ENCODE peak calls at places on chromosomes 16 and 17, in five cellular contexts. M is H1, W is HepG2, O is HEK293T, P is GM12878. G is an unnamed sample.
A peak's percentile ranks its signal among the peaks of the same experiment; 100 is the strongest.

GRCh38 chr16:12078405-12079245 is 102.1 kb downstream of the SNX29 start:
- DNase-seq in M (no peak), W (no peak), O (no peak), P (no peak), G (no peak)

GRCh38 chr16:31301708-31302400 is 42.1 kb downstream of the ITGAM start:
- DNase-seq in M (no peak), W (no peak), O (no peak), P (no peak), G (no peak)

GRCh38 chr17:10226930-10227695 is 28.7 kb upstream of the GAS7 start:
- DNase-seq in M (peak; percentile 92), W (peak; percentile 16), O (peak; percentile 75), P (no peak), G (peak; percentile 27)

GRCh38 chr16:55467898-55468297 is 11.1 kb upstream of the MMP2 start:
- DNase-seq in M (no peak), W (no peak), O (no peak), P (no peak), G (no peak)

GRCh38 chr17:1177099-1177996 is 2.4 kb downstream of the ABR start:
- DNase-seq in M (no peak), W (no peak), O (no peak), P (no peak), G (no peak)

GRCh38 chr17:7887038-7887481 is 1.5 kb upstream of the CHD3 start:
- DNase-seq in M (no peak), W (no peak), O (no peak), P (no peak), G (no peak)

GRCh38 chr16:4461250-4462085 is 13.0 kb downstream of the NMRAL1 start:
- DNase-seq in M (peak; percentile 66), W (peak; percentile 97), O (no peak), P (no peak), G (no peak)

GRCh38 chr16:77945126-77945525 is 77.2 kb upstream of the CLEC3A start:
- DNase-seq in M (no peak), W (no peak), O (no peak), P (no peak), G (no peak)

GRCh38 chr17:40075216-40076100 is 12.7 kb downstream of the THRA start:
- DNase-seq in M (peak; percentile 92), W (peak; percentile 71), O (peak; percentile 57), P (no peak), G (peak; percentile 69)

GRCh38 chr17:63029520-63029919 is 63.5 kb downstream of the TANC2 start:
- DNase-seq in M (no peak), W (no peak), O (no peak), P (no peak), G (no peak)

GRCh38 chr17:77218902-77219301 is 78.1 kb downstream of the SEC14L1 start:
- DNase-seq in M (no peak), W (no peak), O (no peak), P (no peak), G (no peak)

GRCh38 chr17:8630227-8630801 is at the start of gene MYH10:
- DNase-seq in M (no peak), W (no peak), O (no peak), P (no peak), G (no peak)

GRCh38 chr17:58310511-58311428 is 17.8 kb downstream of the TSPOAP1 start:
- DNase-seq in M (peak; percentile 44), W (no peak), O (no peak), P (no peak), G (no peak)

GRCh38 chr17:21243516-21244303 is 9.5 kb downstream of the NATD1 start:
- DNase-seq in M (no peak), W (no peak), O (no peak), P (no peak), G (no peak)

GRCh38 chr16:64416232-64417010 is 705.4 kb downstream of the CDH11 start:
- DNase-seq in M (no peak), W (no peak), O (no peak), P (no peak), G (no peak)

GRCh38 chr17:8072727-8073461 is 14.6 kb downstream of the ALOX12B start:
- DNase-seq in M (peak; percentile 68), W (no peak), O (no peak), P (no peak), G (no peak)

GRCh38 chr17:38428150-38428642 is at the start of gene ARHGAP23:
- DNase-seq in M (peak; percentile 67), W (no peak), O (no peak), P (no peak), G (no peak)

GRCh38 chr17:42704495-42705494 is 22.5 kb downstream of the CNTNAP1 start:
- DNase-seq in M (no peak), W (no peak), O (no peak), P (peak; percentile 94), G (no peak)

GRCh38 chr16:84369105-84369504 is 767 bp downstream of the ATP2C2 start:
- DNase-seq in M (no peak), W (no peak), O (no peak), P (no peak), G (no peak)

GRCh38 chr16:67299269-67299668 is 19.9 kb downstream of the PLEKHG4 start:
- DNase-seq in M (no peak), W (no peak), O (no peak), P (no peak), G (no peak)

GRCh38 chr16:4323071-4323844 is 7.4 kb downstream of the GLIS2 start:
- DNase-seq in M (no peak), W (no peak), O (no peak), P (no peak), G (no peak)

GRCh38 chr17:65455972-65456343 is 105.5 kb downstream of the AXIN2 start:
- DNase-seq in M (peak; percentile 48), W (peak; percentile 45), O (no peak), P (no peak), G (no peak)

GRCh38 chr16:77898671-77899211 is 110.4 kb downstream of the VAT1L start:
- DNase-seq in M (no peak), W (no peak), O (no peak), P (no peak), G (no peak)

GRCh38 chr17:50101346-50102163 is 6.4 kb downstream of the PDK2 start:
- DNase-seq in M (no peak), W (no peak), O (no peak), P (no peak), G (no peak)

GRCh38 chr16:89067677-89068076 is 26.0 kb upstream of the ACSF3 start:
- DNase-seq in M (no peak), W (no peak), O (no peak), P (no peak), G (no peak)
- TF ChIP-seq SUZ12 in M (no peak), W (no peak), O (no peak), P (no peak), G (no peak)

GRCh38 chr17:17824119-17824779 is 12.5 kb downstream of the SREBF1 start:
- DNase-seq in M (peak; percentile 68), W (no peak), O (no peak), P (no peak), G (no peak)

GRCh38 chr17:17820046-17820445 is 16.7 kb downstream of the SREBF1 start:
- DNase-seq in M (no peak), W (no peak), O (no peak), P (no peak), G (no peak)

GRCh38 chr17:17823433-17824118 is 13.2 kb downstream of the SREBF1 start:
- DNase-seq in M (peak; percentile 93), W (peak; percentile 81), O (peak; percentile 96), P (no peak), G (no peak)

GRCh38 chr17:17820457-17821158 is 16.2 kb downstream of the SREBF1 start:
- DNase-seq in M (no peak), W (no peak), O (no peak), P (no peak), G (no peak)

DNA sequence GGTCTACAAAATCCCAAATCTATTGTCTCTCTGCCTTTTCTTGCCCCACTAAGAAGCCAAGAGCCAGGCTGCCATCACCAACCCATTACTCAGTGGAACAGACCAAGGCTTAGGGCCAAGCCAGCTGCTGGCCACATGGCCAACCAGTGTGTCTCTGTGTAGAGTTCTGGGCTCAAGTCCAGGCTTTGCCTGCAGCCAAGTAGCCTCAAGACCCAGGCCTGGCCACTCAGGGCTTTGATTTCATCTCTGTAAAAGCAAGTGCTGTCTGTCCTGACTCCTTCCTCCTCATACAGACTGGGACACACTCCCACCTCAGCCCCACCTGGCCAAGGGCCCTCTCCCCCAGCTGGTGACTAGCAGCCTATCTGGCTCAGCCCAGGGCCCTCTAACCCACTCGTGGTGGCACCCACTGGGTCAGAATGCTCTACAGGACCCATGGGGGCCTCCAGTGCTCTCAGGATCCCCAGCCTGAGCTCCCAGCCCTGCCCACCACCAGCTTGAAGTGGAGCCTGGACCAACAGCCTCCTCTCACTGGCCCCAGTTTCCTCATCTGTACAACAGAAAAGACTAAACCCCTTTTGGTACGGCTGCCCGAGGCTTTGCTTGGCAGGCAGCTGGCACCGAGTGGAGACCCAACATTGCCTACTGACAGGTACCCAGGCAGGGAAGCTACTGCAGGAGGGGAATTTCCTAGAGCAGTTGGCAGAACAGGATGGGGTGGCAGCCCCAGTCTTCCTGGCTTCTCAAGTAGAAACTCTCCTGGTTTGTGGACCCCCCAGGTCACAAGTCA is 14.4 kb downstream of the SREBF1 start:
- DNase-seq in M (no peak), W (no peak), O (no peak), P (no peak), G (no peak)
- TF ChIP-seq SUZ12 in M (no peak), W (no peak), O (no peak), P (no peak), G (no peak)

DNA sequence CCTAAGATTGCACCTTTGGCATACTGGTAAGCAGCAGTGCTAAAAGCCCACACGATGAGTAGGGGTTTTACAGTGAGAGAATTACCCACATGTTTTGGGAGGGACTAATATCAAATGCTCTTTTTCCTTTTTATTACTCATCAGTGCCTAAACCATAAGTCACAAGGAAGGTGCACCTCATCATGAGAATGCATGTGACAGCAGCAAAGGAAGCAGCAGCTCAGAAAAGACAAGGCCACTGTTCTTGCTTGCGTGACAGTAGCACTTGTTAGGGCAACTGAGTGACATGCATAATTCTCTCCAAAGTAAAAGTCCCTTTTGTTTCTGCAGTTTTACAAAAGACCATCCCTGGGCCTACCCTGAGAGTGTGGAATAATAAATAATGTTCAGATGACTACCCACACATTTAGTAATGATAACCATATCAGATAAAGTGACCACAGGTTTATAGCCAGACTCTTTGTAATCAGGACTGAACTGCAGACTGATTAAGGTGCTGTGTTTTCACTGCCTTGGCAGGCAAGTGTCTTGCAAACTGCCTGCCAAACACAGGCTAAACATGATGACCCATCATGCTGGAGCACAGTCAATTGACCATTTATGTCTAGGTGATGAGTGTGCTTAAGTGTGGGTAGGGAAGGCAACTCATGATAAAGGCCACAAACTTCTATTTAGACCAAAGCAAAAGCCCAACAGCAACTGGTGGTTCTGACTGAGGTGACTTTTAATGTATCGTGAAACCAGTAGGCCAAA is 1751.4 kb downstream of the TP53TG3F start:
- DNase-seq in M (no peak), W (no peak), O (no peak), P (no peak), G (no peak)
- TF ChIP-seq SUZ12 in M (no peak), W (no peak), O (no peak), P (no peak), G (no peak)

DNA sequence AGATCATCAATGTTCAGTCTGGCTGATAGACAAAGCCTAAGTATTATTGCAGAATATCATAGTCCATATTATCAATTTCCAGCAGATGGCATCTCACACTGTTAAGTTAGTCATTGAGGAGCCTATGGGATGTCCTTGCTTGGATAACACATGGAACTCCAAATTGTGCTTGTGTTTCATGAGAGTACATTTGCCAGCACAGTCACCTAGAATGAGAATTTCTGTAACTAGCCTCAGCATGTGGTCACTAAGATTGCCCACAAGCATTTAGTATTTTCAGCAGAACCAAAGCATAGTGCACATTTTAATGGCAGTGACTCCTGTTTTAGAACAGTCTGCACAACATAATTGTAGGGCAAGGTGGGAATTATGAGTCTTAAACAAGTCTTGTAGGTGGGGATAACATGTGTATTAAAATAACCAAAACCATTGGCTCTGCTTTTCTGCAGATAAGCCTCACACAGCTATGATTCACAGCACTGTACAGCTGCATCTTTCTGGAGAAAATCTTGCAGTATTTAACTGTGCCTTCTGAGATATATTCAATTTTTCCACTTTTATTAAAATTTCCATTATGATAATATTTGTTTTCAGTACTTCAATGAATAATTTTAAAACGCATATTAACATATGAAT is 882.8 kb upstream of the SOX9 start:
- DNase-seq in M (no peak), W (no peak), O (peak; percentile 28), P (no peak), G (no peak)
- TF ChIP-seq SUZ12 in M (no peak), W (no peak), O (no peak), P (no peak), G (no peak)

G was measured in NT2/D1.